ENCODE peak calls at places on chromosomes 7 and 10, in eight cellular contexts. J is adrenal gland, F is lung, H is colonic mucosa, P is sigmoid colon, B is AG04450, Q is brain microvascular endothelial cell, A is HepG2. S is an unnamed sample.

GRCh38 chr7:87920578-87920977 is 13.5 kb upstream of the ADAM22 start:
- DNase-seq in J (no peak), F (no peak), H (no peak), P (no peak), B (no peak), Q (peak), A (no peak), S (no peak)

GRCh38 chr10:99612167-99612831 is 7.9 kb downstream of the SLC25A28 start:
- DNase-seq in J (no peak), F (no peak), H (peak), P (no peak), B (peak), Q (peak), A (peak), S (no peak)

GRCh38 chr7:19982841-19983835 is 209.7 kb upstream of the TMEM196 start:
- DNase-seq in J (peak), F (no peak), H (peak), P (peak), B (peak), Q (peak), A (peak), S (no peak)

GRCh38 chr7:22723171-22723601 is 3.8 kb upstream of the IL6 start:
- DNase-seq in J (peak), F (peak), H (peak), P (peak), B (no peak), Q (peak), A (no peak), S (peak)

GRCh38 chr10:95208702-95209391 is 14.8 kb downstream of the ACSM6 start:
- DNase-seq in J (no peak), F (no peak), H (no peak), P (no peak), B (no peak), Q (no peak), A (no peak), S (no peak)

GRCh38 chr7:8605227-8605626 is 171.8 kb downstream of the NXPH1 start:
- DNase-seq in J (no peak), F (no peak), H (no peak), P (no peak), B (no peak), Q (no peak), A (no peak), S (no peak)

GRCh38 chr7:16891338-16891737 is 9.6 kb upstream of the AGR3 start:
- DNase-seq in J (no peak), F (peak), H (peak), P (no peak), B (peak), Q (peak), A (peak), S (no peak)

GRCh38 chr7:2069472-2069860 is 163.3 kb downstream of the MAD1L1 start:
- DNase-seq in J (no peak), F (no peak), H (no peak), P (no peak), B (no peak), Q (peak), A (no peak), S (no peak)

GRCh38 chr7:8389898-8390642 is 43.3 kb upstream of the NXPH1 start:
- DNase-seq in J (peak), F (no peak), H (peak), P (no peak), B (no peak), Q (no peak), A (no peak), S (no peak)

GRCh38 chr10:4941540-4942330 is 21.5 kb upstream of the AKR1C1 start:
- DNase-seq in J (no peak), F (no peak), H (no peak), P (no peak), B (no peak), Q (no peak), A (peak), S (no peak)

GRCh38 chr7:99404235-99404976 is 4.0 kb downstream of the PDAP1 start:
- DNase-seq in J (no peak), F (no peak), H (no peak), P (no peak), B (no peak), Q (no peak), A (no peak), S (no peak)

GRCh38 chr10:20839141-20839540 is 58.0 kb downstream of the NEBL start:
- DNase-seq in J (no peak), F (no peak), H (no peak), P (no peak), B (no peak), Q (peak), A (no peak), S (no peak)

GRCh38 chr10:113616244-113617074 is 47.4 kb downstream of the NRAP start:
- DNase-seq in J (peak), F (no peak), H (no peak), P (no peak), B (no peak), Q (peak), A (peak), S (no peak)

GRCh38 chr10:103648951-103649532 is 155.5 kb downstream of the NEURL1 start:
- DNase-seq in J (peak), F (peak), H (no peak), P (peak), B (no peak), Q (no peak), A (no peak), S (peak)

GRCh38 chr10:89062861-89063260 is 72.3 kb downstream of the FAS start:
- DNase-seq in J (peak), F (peak), H (no peak), P (no peak), B (no peak), Q (peak), A (no peak), S (no peak)

GRCh38 chr10:27759483-27760281 is 14.1 kb upstream of the MKX start:
- DNase-seq in J (no peak), F (no peak), H (no peak), P (no peak), B (no peak), Q (no peak), A (no peak), S (no peak)

GRCh38 chr10:60208676-60209269 is 180.9 kb downstream of the ANK3 start:
- DNase-seq in J (no peak), F (no peak), H (no peak), P (no peak), B (peak), Q (no peak), A (peak), S (no peak)

GRCh38 chr7:130641040-130641439 is 27.5 kb downstream of the COPG2 start:
- DNase-seq in J (no peak), F (no peak), H (no peak), P (no peak), B (no peak), Q (no peak), A (no peak), S (no peak)
- H3K4me3 ChIP-seq in J (no peak), F (no peak), H (no peak), P (no peak), B (no peak), Q (no peak), A (no peak), S (no peak)

GRCh38 chr7:498678-499641 is 20.7 kb downstream of the PDGFA start:
- DNase-seq in J (no peak), F (no peak), H (no peak), P (peak), B (no peak), Q (no peak), A (no peak), S (peak)

GRCh38 chr7:497346-497745 is 22.3 kb downstream of the PDGFA start:
- DNase-seq in J (no peak), F (no peak), H (no peak), P (peak), B (no peak), Q (no peak), A (no peak), S (no peak)

GRCh38 chr7:496528-497295 is 22.9 kb downstream of the PDGFA start:
- DNase-seq in J (no peak), F (no peak), H (no peak), P (peak), B (no peak), Q (no peak), A (no peak), S (no peak)

GRCh38 chr7:499853-500485 is 19.7 kb downstream of the PDGFA start:
- DNase-seq in J (no peak), F (no peak), H (no peak), P (peak), B (no peak), Q (no peak), A (no peak), S (no peak)

DNA sequence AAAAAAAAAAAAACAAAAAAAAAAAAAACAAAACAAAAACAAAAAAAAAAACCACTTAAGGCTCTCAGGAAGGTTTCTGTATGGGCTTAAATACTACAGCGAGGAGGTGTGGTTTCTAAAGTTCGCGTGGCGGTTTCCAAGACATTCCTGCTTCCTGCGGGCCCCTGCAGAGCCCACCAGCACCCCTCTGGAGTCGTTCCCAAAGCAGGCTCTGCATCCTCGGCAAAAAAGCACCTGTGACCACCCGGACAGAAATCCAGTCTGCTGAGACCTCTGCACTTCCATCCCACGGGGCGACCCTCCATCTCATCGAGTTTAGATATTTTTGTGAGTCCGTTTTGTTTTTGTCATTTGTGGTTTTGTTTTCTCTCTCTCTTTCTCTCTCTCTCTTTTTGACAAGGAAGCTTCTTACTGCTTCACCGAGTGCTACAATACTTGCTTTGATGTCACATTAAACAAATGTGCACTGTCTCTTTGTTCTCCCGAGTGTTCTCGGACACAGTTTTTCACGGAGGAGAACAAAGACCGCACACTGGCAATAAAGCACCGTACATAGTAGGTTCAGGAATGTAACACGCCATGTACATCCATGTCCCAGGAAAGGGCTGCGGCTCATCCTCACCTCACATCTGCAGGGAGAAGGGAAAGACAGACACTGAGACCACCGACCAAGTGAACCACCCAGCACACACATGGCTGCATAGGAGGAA is 21.5 kb downstream of the PDGFA start:
- DNase-seq in J (no peak), F (no peak), H (no peak), P (peak), B (no peak), Q (no peak), A (no peak), S (no peak)
- H3K27ac ChIP-seq in J (no peak), F (no peak), H (no peak), P (no peak), B (no peak), Q (no peak), A (no peak), S (no peak)

GRCh38 chr7:28293529-28293835 is 112.9 kb upstream of the JAZF1 start:
- DNase-seq in J (no peak), F (no peak), H (no peak), P (no peak), B (no peak), Q (no peak), A (no peak), S (no peak)
- TF ChIP-seq CTCF in J (no peak), F (no peak), H (no peak), P (no peak), B (no peak), Q (no peak), A (no peak), S (no peak)

DNA sequence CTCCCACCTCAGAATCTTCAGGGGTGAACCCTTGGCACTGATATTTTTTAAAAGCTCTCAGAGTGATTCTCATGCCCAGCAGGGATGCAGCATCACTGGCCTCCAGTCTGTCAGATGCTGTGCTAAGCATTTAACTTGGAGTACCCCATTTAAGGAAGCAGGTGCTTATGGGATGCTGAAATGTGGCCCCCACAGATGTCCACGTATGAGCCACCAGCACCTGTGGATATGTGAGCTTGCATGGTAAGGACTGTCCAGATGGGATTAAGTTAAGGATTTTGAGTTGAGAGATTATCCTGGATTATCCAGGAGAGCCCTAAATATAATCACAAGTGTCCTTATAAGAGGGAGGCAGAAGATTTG is 17.7 kb downstream of the CHST3 start:
- DNase-seq in J (no peak), F (no peak), H (no peak), P (no peak), B (no peak), Q (no peak), A (no peak), S (no peak)
- H3K4me3 ChIP-seq in J (no peak), F (no peak), H (no peak), P (no peak), B (no peak), Q (no peak), A (no peak), S (no peak)

GRCh38 chr10:80196270-80196949 is 8.9 kb downstream of the ANXA11 start:
- DNase-seq in J (peak), F (peak), H (peak), P (no peak), B (no peak), Q (peak), A (peak), S (peak)

GRCh38 chr10:80195046-80195574 is 10.2 kb downstream of the ANXA11 start:
- DNase-seq in J (no peak), F (no peak), H (no peak), P (no peak), B (no peak), Q (no peak), A (no peak), S (no peak)

GRCh38 chr10:80196950-80197315 is 8.4 kb downstream of the ANXA11 start:
- DNase-seq in J (no peak), F (no peak), H (no peak), P (no peak), B (no peak), Q (no peak), A (no peak), S (no peak)

GRCh38 chr10:80192553-80192952 is 12.8 kb downstream of the ANXA11 start:
- DNase-seq in J (no peak), F (no peak), H (no peak), P (no peak), B (no peak), Q (no peak), A (no peak), S (no peak)

GRCh38 chr10:80194373-80195045 is 10.8 kb downstream of the ANXA11 start:
- DNase-seq in J (no peak), F (no peak), H (no peak), P (no peak), B (no peak), Q (no peak), A (no peak), S (no peak)
- H3K27ac ChIP-seq in J (no peak), F (peak), H (peak), P (no peak), B (no peak), Q (peak), A (no peak), S (peak)

GRCh38 chr7:70303309-70303708 is 705.0 kb downstream of the AUTS2 start:
- DNase-seq in J (no peak), F (no peak), H (no peak), P (no peak), B (no peak), Q (no peak), A (no peak), S (no peak)

GRCh38 chr7:70307544-70308106 is 709.4 kb downstream of the AUTS2 start:
- DNase-seq in J (no peak), F (no peak), H (no peak), P (no peak), B (no peak), Q (no peak), A (no peak), S (no peak)

GRCh38 chr7:70301673-70302072 is 703.4 kb downstream of the AUTS2 start:
- DNase-seq in J (no peak), F (no peak), H (no peak), P (no peak), B (no peak), Q (no peak), A (no peak), S (no peak)

GRCh38 chr7:70306173-70306572 is 707.9 kb downstream of the AUTS2 start:
- DNase-seq in J (no peak), F (no peak), H (no peak), P (no peak), B (no peak), Q (no peak), A (no peak), S (no peak)

GRCh38 chr7:70303780-70304179 is 705.5 kb downstream of the AUTS2 start:
- DNase-seq in J (no peak), F (no peak), H (no peak), P (no peak), B (no peak), Q (no peak), A (no peak), S (no peak)
- TF ChIP-seq CTCF in J (no peak), F (no peak), H (no peak), P (no peak), B (no peak), Q (no peak), A (no peak), S (no peak)

GRCh38 chr7:149237502-149237901 is 1.9 kb upstream of the ZNF212 start:
- DNase-seq in J (no peak), F (no peak), H (no peak), P (no peak), B (no peak), Q (no peak), A (no peak), S (no peak)

GRCh38 chr7:149239345-149240143 is at the start of gene ZNF212:
- DNase-seq in J (peak), F (peak), H (peak), P (peak), B (peak), Q (peak), A (peak), S (peak)

GRCh38 chr7:149238051-149238450 is 1.4 kb upstream of the ZNF212 start:
- DNase-seq in J (no peak), F (no peak), H (no peak), P (no peak), B (no peak), Q (no peak), A (no peak), S (no peak)

GRCh38 chr7:149241695-149242094 is 2.2 kb downstream of the ZNF212 start:
- DNase-seq in J (no peak), F (no peak), H (no peak), P (no peak), B (no peak), Q (no peak), A (no peak), S (no peak)

DNA sequence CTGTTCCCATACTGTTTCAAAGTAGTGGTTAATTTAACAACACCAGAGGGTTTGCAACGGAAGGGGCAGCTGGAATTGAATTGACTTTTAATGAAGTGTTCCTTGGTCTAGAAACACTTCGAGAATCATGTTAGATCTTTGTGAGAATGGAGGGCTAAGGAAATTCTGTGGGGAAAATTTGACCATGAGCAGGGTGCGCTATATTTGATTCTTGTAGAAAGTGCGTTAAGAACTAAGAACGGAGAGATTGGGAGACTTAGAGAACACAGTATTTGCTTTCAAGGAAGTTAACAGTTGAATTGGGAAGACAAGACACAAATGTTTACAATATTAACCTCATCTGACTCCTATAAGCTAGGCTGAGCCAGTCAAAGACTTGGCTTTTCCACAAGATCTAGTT is 1.2 kb downstream of the ZNF212 start:
- DNase-seq in J (no peak), F (no peak), H (no peak), P (no peak), B (no peak), Q (no peak), A (no peak), S (no peak)
- H3K4me3 ChIP-seq in J (no peak), F (no peak), H (peak), P (peak), B (peak), Q (peak), A (peak), S (peak)

DNA sequence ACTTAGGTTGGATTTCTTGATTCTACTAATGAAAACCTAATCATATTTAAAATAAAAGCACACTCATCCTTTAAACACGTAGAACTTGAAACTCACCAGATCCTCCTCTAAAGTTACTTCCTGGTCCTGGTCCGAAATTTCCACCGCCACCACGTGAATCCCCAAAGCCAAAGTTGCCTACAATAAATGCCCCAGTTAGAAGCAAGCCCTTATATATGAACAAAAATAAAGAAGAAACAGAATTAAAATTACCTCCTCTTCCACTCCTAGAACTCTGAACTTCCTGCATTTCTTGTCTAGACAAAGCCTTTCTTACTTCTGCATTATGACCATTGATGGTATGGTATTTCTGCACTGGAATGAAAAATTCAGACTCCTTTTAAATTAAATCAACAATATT is 4.2 kb downstream of the HNRNPA2B1 start:
- DNase-seq in J (no peak), F (no peak), H (no peak), P (no peak), B (no peak), Q (no peak), A (no peak), S (no peak)
- H3K27ac ChIP-seq in J (no peak), F (no peak), H (no peak), P (no peak), B (no peak), Q (no peak), A (no peak), S (no peak)

S was measured in coronary artery.